ENCODE peak calls at places on chromosomes 7 and 10, in six cellular contexts. R, L, C, B, I and E are unnamed samples.

GRCh38 chr10:63210611-63211196 is 77.6 kb downstream of the NRBF2 start:
- DNase-seq in R (peak), L (no peak), C (no peak), B (no peak), I (no peak), E (no peak)

GRCh38 chr7:43938892-43939482 is 12.8 kb downstream of the UBE2D4 start:
- DNase-seq in R (no peak), L (no peak), C (no peak), B (no peak), I (no peak), E (no peak)

GRCh38 chr7:90194911-90195809 is 16.4 kb upstream of the STEAP2 start:
- DNase-seq in R (no peak), L (no peak), C (no peak), B (no peak), I (no peak), E (no peak)

GRCh38 chr7:68155676-68156075 is 1159.0 kb downstream of the TYW1 start:
- DNase-seq in R (no peak), L (no peak), C (no peak), B (no peak), I (no peak), E (no peak)

GRCh38 chr10:6065406-6065805 is 3.2 kb upstream of the IL2RA start:
- DNase-seq in R (no peak), L (no peak), C (no peak), B (no peak), I (no peak), E (no peak)

GRCh38 chr7:98376719-98377118 is 24.2 kb downstream of the BAIAP2L1 start:
- DNase-seq in R (no peak), L (no peak), C (no peak), B (no peak), I (no peak), E (no peak)

GRCh38 chr10:96532523-96532922 is 18.8 kb upstream of the TLL2 start:
- DNase-seq in R (peak), L (no peak), C (no peak), B (no peak), I (no peak), E (no peak)

GRCh38 chr7:35003679-35004278 is 33.5 kb downstream of the DPY19L1 start:
- DNase-seq in R (peak), L (no peak), C (no peak), B (peak), I (peak), E (peak)

GRCh38 chr7:33745934-33746333 is 159.4 kb upstream of the BMPER start:
- DNase-seq in R (peak), L (no peak), C (no peak), B (no peak), I (no peak), E (no peak)

GRCh38 chr10:43160067-43160918 is 22.0 kb downstream of the CSGALNACT2 start:
- DNase-seq in R (peak), L (no peak), C (no peak), B (no peak), I (no peak), E (no peak)

GRCh38 chr7:103944230-103944900 is 45.1 kb downstream of the RELN start:
- DNase-seq in R (no peak), L (no peak), C (no peak), B (no peak), I (no peak), E (no peak)

GRCh38 chr7:140696024-140696678 is 357 bp upstream of the NDUFB2 start:
- DNase-seq in R (peak), L (peak), C (no peak), B (no peak), I (peak), E (peak)

GRCh38 chr7:73941836-73942551 is 81.0 kb downstream of the TMEM270 start:
- DNase-seq in R (peak), L (no peak), C (no peak), B (peak), I (peak), E (no peak)

GRCh38 chr10:55966131-55966530 is 394.9 kb downstream of the ZWINT start:
- DNase-seq in R (no peak), L (no peak), C (no peak), B (no peak), I (no peak), E (no peak)

GRCh38 chr7:27199820-27200760 is at the start of gene HOXA13:
- DNase-seq in R (no peak), L (peak), C (no peak), B (peak), I (no peak), E (peak)

GRCh38 chr10:1372212-1372611 is 316.0 kb downstream of the WDR37 start:
- DNase-seq in R (no peak), L (no peak), C (no peak), B (no peak), I (no peak), E (no peak)

GRCh38 chr7:90587766-90588165 is 8.4 kb upstream of the CDK14 start:
- DNase-seq in R (no peak), L (no peak), C (no peak), B (no peak), I (no peak), E (no peak)

GRCh38 chr7:128735433-128735832 is 3.7 kb upstream of the CALU start:
- DNase-seq in R (no peak), L (no peak), C (no peak), B (no peak), I (no peak), E (no peak)

GRCh38 chr7:103025341-103025740 is 49.3 kb downstream of the FBXL13 start:
- DNase-seq in R (no peak), L (no peak), C (no peak), B (no peak), I (no peak), E (no peak)

GRCh38 chr7:139680676-139681462 is 96.9 kb downstream of the HIPK2 start:
- DNase-seq in R (peak), L (no peak), C (no peak), B (peak), I (no peak), E (peak)

GRCh38 chr10:5583525-5584175 is 58.9 kb downstream of the CALML3 start:
- DNase-seq in R (no peak), L (no peak), C (peak), B (no peak), I (no peak), E (no peak)

GRCh38 chr10:106555599-106555998 is 608.9 kb downstream of the SORCS1 start:
- DNase-seq in R (peak), L (peak), C (no peak), B (no peak), I (no peak), E (no peak)

GRCh38 chr10:103192451-103193106 is 493 bp downstream of the NT5C2 start:
- DNase-seq in R (peak), L (peak), C (no peak), B (peak), I (peak), E (peak)

GRCh38 chr7:66747385-66748126 is 7.0 kb downstream of the RABGEF1 start:
- DNase-seq in R (no peak), L (no peak), C (no peak), B (no peak), I (no peak), E (no peak)

GRCh38 chr10:122232781-122233180 is 38.3 kb upstream of the BTBD16 start:
- DNase-seq in R (peak), L (no peak), C (no peak), B (no peak), I (no peak), E (no peak)

GRCh38 chr7:12864470-12865046 is 177.1 kb downstream of the ARL4A start:
- DNase-seq in R (no peak), L (no peak), C (no peak), B (no peak), I (no peak), E (no peak)

GRCh38 chr7:7424151-7424873 is 111.4 kb downstream of the COL28A1 start:
- DNase-seq in R (peak), L (peak), C (peak), B (peak), I (peak), E (peak)

GRCh38 chr10:97903128-97904025 is 53.7 kb downstream of the GOLGA7B start:
- DNase-seq in R (no peak), L (no peak), C (no peak), B (no peak), I (no peak), E (no peak)

GRCh38 chr7:139830779-139831498 is 1.9 kb downstream of the TBXAS1 start:
- DNase-seq in R (no peak), L (no peak), C (no peak), B (no peak), I (no peak), E (no peak)

GRCh38 chr10:101063548-101064414 is 2.0 kb downstream of the KAZALD1 start:
- DNase-seq in R (no peak), L (no peak), C (no peak), B (no peak), I (no peak), E (no peak)

GRCh38 chr7:54964136-54964535 is 54.7 kb upstream of the EGFR start:
- DNase-seq in R (no peak), L (no peak), C (no peak), B (no peak), I (no peak), E (no peak)

GRCh38 chr7:77235280-77235679 is 35.7 kb upstream of the FGL2 start:
- DNase-seq in R (peak), L (no peak), C (no peak), B (no peak), I (no peak), E (no peak)

GRCh38 chr7:74269757-74270277 is 15.6 kb upstream of the RFC2 start:
- DNase-seq in R (peak), L (peak), C (peak), B (peak), I (peak), E (peak)

GRCh38 chr10:26857991-26858706 is 2.6 kb downstream of the ABI1 start:
- DNase-seq in R (peak), L (no peak), C (peak), B (no peak), I (no peak), E (no peak)

GRCh38 chr7:49630513-49630912 is 142.9 kb upstream of the VWC2 start:
- DNase-seq in R (no peak), L (no peak), C (no peak), B (no peak), I (no peak), E (no peak)

GRCh38 chr10:103238506-103239252 is 7.0 kb upstream of the RPEL1 start:
- DNase-seq in R (peak), L (peak), C (no peak), B (peak), I (peak), E (no peak)

GRCh38 chr10:75294866-75295692 is 59.3 kb upstream of the COMTD1 start:
- DNase-seq in R (peak), L (peak), C (no peak), B (peak), I (peak), E (peak)

GRCh38 chr10:122632561-122632960 is 67.1 kb downstream of the C10orf120 start:
- DNase-seq in R (no peak), L (no peak), C (no peak), B (no peak), I (no peak), E (no peak)

GRCh38 chr7:36970551-36971514 is 246.5 kb upstream of the AOAH start:
- DNase-seq in R (no peak), L (no peak), C (no peak), B (no peak), I (peak), E (no peak)

GRCh38 chr7:151817315-151817690 is 59.6 kb downstream of the PRKAG2 start:
- DNase-seq in R (no peak), L (no peak), C (no peak), B (no peak), I (no peak), E (no peak)

GRCh38 chr7:151817981-151818673 is 58.8 kb downstream of the PRKAG2 start:
- DNase-seq in R (no peak), L (no peak), C (no peak), B (no peak), I (no peak), E (no peak)

GRCh38 chr7:151819826-151820225 is 57.1 kb downstream of the PRKAG2 start:
- DNase-seq in R (no peak), L (no peak), C (no peak), B (no peak), I (no peak), E (no peak)

GRCh38 chr7:151820486-151821105 is 56.3 kb downstream of the PRKAG2 start:
- DNase-seq in R (no peak), L (no peak), C (no peak), B (no peak), I (no peak), E (no peak)

GRCh38 chr7:151818674-151819519 is 58.0 kb downstream of the PRKAG2 start:
- DNase-seq in R (no peak), L (no peak), C (no peak), B (no peak), I (no peak), E (no peak)
- TF ChIP-seq BHLHE40 in R (no peak), L (no peak), C (no peak), B (no peak), I (no peak), E (no peak)

DNA sequence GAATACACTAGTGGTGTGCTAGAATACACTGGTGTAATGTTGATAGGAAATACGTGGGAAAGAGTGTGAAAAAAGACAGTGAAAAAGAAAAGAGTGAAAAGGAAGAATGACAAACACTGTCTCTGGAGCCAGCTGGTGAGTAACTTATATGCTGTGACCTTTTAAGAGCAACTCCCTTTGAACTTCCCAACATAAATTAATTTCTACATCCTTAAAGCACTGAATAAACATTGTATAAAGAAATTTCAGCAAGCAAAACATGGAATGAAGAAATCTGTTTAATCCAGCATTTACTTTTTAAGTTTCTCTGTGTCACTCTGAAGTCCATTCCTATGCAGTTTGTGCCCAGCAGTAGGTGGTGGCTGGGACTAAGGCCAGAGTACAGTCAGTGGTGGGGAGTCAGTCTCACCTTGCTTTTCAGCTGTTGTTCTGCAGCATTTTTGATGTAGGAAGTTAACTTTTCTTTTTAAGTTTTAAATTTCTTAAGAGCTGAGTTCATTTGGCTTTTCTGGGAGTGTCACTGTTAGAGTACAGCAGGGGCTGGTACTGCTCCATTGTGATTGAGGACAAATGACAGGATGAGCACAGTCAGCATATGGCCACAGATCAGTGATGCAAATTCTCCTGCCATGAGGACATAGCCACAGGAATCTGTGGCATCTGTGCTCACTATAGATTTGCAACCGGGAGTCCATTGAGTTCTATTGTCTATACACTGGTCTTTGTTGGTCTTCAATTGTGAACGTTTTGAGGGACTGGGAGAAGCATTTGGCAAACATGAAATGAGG is 321.8 kb downstream of the ZNF248 start:
- DNase-seq in R (no peak), L (no peak), C (no peak), B (peak), I (peak), E (no peak)
- TF ChIP-seq BHLHE40 in R (no peak), L (no peak), C (no peak), B (no peak), I (no peak), E (no peak)

GRCh38 chr10:112490543-112490942 is 43.5 kb downstream of the VTI1A start:
- DNase-seq in R (peak), L (no peak), C (no peak), B (no peak), I (peak), E (no peak)

GRCh38 chr10:112492736-112493135 is 45.7 kb downstream of the VTI1A start:
- DNase-seq in R (no peak), L (no peak), C (no peak), B (no peak), I (no peak), E (no peak)

GRCh38 chr10:112487964-112488363 is 40.9 kb downstream of the VTI1A start:
- DNase-seq in R (no peak), L (no peak), C (no peak), B (no peak), I (no peak), E (no peak)

DNA sequence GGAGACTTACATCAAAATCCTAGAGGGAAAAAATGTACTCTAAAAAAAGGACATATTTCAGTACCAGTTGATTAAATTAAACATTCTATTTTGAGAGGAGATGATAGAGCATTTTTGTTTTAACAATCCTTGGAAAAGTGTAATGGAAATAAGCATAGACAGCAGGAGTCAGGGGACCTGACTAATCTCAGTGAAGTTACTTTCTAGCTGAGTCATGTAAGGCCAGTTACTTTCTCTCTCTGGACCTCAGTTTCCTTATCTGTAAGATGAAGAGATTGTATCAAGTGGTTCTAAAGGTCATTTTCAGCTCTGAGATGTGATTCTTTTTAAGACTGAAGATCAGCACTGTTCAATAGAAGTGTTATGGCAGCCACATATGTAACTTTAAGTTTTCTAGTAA is 44.1 kb downstream of the VTI1A start:
- DNase-seq in R (peak), L (no peak), C (no peak), B (no peak), I (no peak), E (no peak)
- TF ChIP-seq BHLHE40 in R (no peak), L (no peak), C (no peak), B (no peak), I (no peak), E (no peak)

GRCh38 chr10:124709862-124710261 is 34.3 kb downstream of the FAM53B start:
- DNase-seq in R (no peak), L (no peak), C (no peak), B (no peak), I (no peak), E (no peak)

GRCh38 chr10:124710266-124710881 is 33.8 kb downstream of the FAM53B start:
- DNase-seq in R (no peak), L (no peak), C (no peak), B (no peak), I (no peak), E (no peak)

GRCh38 chr10:124707546-124707945 is 36.6 kb downstream of the FAM53B start:
- DNase-seq in R (no peak), L (no peak), C (no peak), B (no peak), I (no peak), E (no peak)

GRCh38 chr10:124708246-124708779 is 35.9 kb downstream of the FAM53B start:
- DNase-seq in R (no peak), L (no peak), C (no peak), B (no peak), I (peak), E (no peak)

DNA sequence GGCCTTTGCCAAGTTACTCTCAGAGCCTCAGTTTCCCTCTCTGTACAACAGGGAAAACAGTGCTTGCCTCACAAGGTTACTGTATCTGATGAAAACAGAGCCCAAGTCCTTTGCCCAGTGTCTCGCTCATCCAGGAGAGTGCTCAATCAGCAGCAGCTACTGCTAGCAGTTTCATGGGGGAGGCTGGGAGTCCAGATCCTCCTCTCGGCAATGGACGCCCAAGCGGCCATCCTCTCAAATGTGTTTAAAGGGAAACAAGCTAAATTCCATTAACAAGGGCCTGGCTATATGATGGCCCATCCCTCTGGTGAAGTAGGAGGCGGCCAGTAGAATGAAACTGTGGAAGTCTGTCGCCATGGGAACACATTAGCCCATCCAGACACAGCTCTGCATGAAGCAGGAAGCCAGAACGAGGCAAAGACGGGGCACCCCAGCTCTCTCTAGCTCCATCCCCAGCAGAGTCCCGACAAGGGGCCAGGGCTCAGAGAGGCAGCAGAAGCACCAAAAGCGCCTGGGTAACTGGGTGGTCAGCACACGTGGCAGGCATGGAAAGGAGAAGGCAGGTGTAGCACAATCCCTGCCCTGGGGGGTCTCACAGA is 35.2 kb downstream of the FAM53B start:
- DNase-seq in R (no peak), L (no peak), C (no peak), B (no peak), I (no peak), E (no peak)
- TF ChIP-seq BHLHE40 in R (no peak), L (no peak), C (no peak), B (no peak), I (no peak), E (no peak)

GRCh38 chr10:127015373-127015772 is 110.1 kb downstream of the DOCK1 start:
- DNase-seq in R (no peak), L (no peak), C (no peak), B (no peak), I (no peak), E (no peak)

GRCh38 chr10:127013251-127013656 is 108.0 kb downstream of the DOCK1 start:
- DNase-seq in R (no peak), L (no peak), C (no peak), B (no peak), I (no peak), E (no peak)

GRCh38 chr10:127016331-127016730 is 111.1 kb downstream of the DOCK1 start:
- DNase-seq in R (no peak), L (no peak), C (no peak), B (no peak), I (no peak), E (no peak)

GRCh38 chr10:127013696-127014095 is 108.5 kb downstream of the DOCK1 start:
- DNase-seq in R (no peak), L (no peak), C (no peak), B (no peak), I (no peak), E (no peak)

GRCh38 chr10:127014671-127015070 is 109.4 kb downstream of the DOCK1 start:
- DNase-seq in R (no peak), L (no peak), C (no peak), B (no peak), I (no peak), E (no peak)
- TF ChIP-seq BHLHE40 in R (no peak), L (no peak), C (no peak), B (no peak), I (no peak), E (no peak)